ENCODE peak calls at places on chromosomes 2 and 18, in eight cellular contexts. F is PC-9, Y is A673, Q is fibroblast of lung, L is astrocyte, E is MM.1S, J is GM23338, A is keratinocyte. G is an unnamed sample.

GRCh38 chr18:52130621-52131020 is 209.4 kb upstream of the DCC start:
- DNase-seq in F (no peak), Y (peak), Q (no peak), L (no peak), E (no peak), J (no peak), A (no peak), G (no peak)

GRCh38 chr2:177261115-177261779 is 3.3 kb downstream of the NFE2L2 start:
- DNase-seq in F (no peak), Y (no peak), Q (no peak), L (no peak), E (no peak), J (no peak), A (no peak), G (no peak)

GRCh38 chr18:55400590-55401274 is 187.3 kb downstream of the TCF4 start:
- DNase-seq in F (no peak), Y (peak), Q (peak), L (peak), E (no peak), J (no peak), A (no peak), G (no peak)

GRCh38 chr2:80020061-80020460 is 284.5 kb downstream of the LRRTM1 start:
- DNase-seq in F (no peak), Y (no peak), Q (no peak), L (no peak), E (no peak), J (no peak), A (no peak), G (no peak)

GRCh38 chr2:138632066-138632465 is 130.5 kb downstream of the SPOPL start:
- DNase-seq in F (no peak), Y (no peak), Q (peak), L (peak), E (no peak), J (no peak), A (peak), G (peak)

GRCh38 chr18:23539298-23539697 is 36.0 kb downstream of the RMC1 start:
- DNase-seq in F (no peak), Y (no peak), Q (no peak), L (no peak), E (no peak), J (no peak), A (no peak), G (no peak)

GRCh38 chr2:204010611-204011560 is 74.3 kb downstream of the ICOS start:
- DNase-seq in F (no peak), Y (no peak), Q (no peak), L (no peak), E (no peak), J (no peak), A (no peak), G (peak)

GRCh38 chr18:59140287-59140885 is 702 bp downstream of the SEC11C start:
- DNase-seq in F (peak), Y (peak), Q (peak), L (peak), E (peak), J (peak), A (peak), G (peak)

GRCh38 chr2:216877085-216877484 is 17.2 kb upstream of the TNP1 start:
- DNase-seq in F (no peak), Y (peak), Q (no peak), L (no peak), E (no peak), J (no peak), A (no peak), G (no peak)

GRCh38 chr2:151363709-151364108 is 6.3 kb downstream of the TNFAIP6 start:
- DNase-seq in F (no peak), Y (no peak), Q (peak), L (no peak), E (no peak), J (no peak), A (no peak), G (no peak)

DNA sequence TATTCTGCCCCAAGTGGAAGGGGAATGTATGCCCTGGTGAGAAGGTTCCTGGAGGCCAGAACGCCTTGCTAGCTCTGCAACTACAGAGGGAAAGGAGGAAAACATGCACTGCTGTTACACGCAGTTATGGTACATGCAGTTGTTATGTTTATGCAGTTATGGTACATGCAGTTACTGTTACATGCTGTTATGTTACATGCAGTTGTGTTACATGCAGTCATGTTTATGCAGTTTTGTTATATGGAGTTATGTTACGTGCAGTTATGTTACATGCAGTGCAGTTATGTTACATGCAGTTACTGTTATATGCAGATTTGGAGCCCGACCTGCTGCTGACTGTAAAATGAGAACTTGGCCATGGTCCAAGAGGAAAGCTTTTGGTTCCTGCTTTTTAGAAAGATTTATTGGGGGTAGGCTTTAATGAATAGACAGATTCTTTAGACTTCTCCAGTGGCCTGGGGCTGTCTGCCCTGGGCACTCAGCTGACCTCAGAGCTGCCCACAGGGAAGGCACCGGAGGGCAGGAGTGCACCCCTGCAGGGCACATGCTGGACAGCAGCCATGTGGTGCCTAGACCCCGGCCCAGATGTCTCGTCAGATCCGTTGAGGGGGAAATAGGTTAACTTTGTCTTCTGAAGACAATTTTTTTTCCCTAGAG is 84.2 kb downstream of the LDLRAD4 start:
- DNase-seq in F (no peak), Y (peak), Q (no peak), L (no peak), E (no peak), J (no peak), A (no peak), G (no peak)
- TF ChIP-seq CTCF in F (no peak), Y (no peak), Q (no peak), L (no peak), E (no peak), J (no peak), A (no peak), G (no peak)

GRCh38 chr18:32770651-32771168 is 2.1 kb downstream of the KLHL14 start:
- DNase-seq in F (no peak), Y (no peak), Q (no peak), L (no peak), E (no peak), J (peak), A (no peak), G (no peak)

GRCh38 chr18:32772580-32773186 is at the start of gene KLHL14:
- DNase-seq in F (no peak), Y (no peak), Q (no peak), L (no peak), E (no peak), J (no peak), A (no peak), G (no peak)

GRCh38 chr18:32770181-32770650 is 2.6 kb downstream of the KLHL14 start:
- DNase-seq in F (no peak), Y (no peak), Q (no peak), L (no peak), E (no peak), J (no peak), A (no peak), G (no peak)

GRCh38 chr18:32771871-32772499 is 838 bp downstream of the KLHL14 start:
- DNase-seq in F (no peak), Y (no peak), Q (no peak), L (no peak), E (no peak), J (peak), A (no peak), G (no peak)

DNA sequence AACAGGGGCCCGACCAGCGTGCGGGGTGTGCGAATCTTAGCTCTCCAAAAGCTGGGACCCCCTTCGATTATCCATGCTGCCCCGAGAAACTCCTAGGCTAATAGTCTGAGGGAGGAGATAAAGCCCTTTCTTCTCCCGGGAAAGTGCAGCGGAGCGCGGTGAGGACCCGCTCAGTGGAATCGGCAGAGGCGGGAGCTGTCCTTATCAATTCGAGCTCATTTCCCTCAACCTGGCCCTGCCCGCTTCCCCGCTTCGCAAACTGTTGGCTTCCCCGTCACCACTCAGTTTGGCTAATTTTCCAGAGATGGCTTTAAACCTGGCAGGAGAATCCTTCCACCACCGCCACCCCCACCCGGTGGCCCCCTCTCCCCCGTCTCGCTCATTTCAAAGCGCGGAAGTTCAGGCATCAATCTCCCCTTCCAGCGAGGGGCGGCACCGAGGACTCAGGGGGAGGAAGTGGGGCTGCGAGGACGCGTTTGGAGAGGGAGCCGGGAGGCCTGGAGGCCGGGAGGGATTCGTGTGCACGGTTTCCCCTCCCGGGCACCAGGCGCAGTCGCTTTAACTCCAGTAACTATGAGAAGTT is 1.6 kb downstream of the KLHL14 start:
- DNase-seq in F (no peak), Y (peak), Q (no peak), L (no peak), E (peak), J (peak), A (no peak), G (no peak)
- TF ChIP-seq EZH2 in F (no peak), Y (no peak), Q (peak), L (peak), E (no peak), J (peak), A (peak), G (no peak)

GRCh38 chr2:223459328-223459939 is 142.7 kb downstream of the SCG2 start:
- DNase-seq in F (no peak), Y (peak), Q (peak), L (peak), E (no peak), J (peak), A (no peak), G (peak)
- TF ChIP-seq CTCF in F (peak), Y (peak), Q (no peak), L (peak), E (peak), J (no peak), A (peak), G (peak)

GRCh38 chr2:132038179-132038882 is 123.4 kb downstream of the ANKRD30BL start:
- DNase-seq in F (no peak), Y (no peak), Q (no peak), L (no peak), E (peak), J (peak), A (no peak), G (no peak)
- TF ChIP-seq EZH2 in F (no peak), Y (peak), Q (peak), L (peak), E (no peak), J (peak), A (no peak), G (peak)

GRCh38 chr2:144452169-144453038 is 67.5 kb downstream of the ZEB2 start:
- DNase-seq in F (no peak), Y (peak), Q (peak), L (peak), E (no peak), J (peak), A (no peak), G (peak)
- TF ChIP-seq CTCF in F (no peak), Y (peak), Q (peak), L (peak), E (no peak), J (no peak), A (peak), G (no peak)